ENCODE peak calls at places on chromosomes 1 and 21, in five cellular contexts. One of them, this sample, is unnamed.

GRCh38 chr1:32885691-32886011 is 640 bp upstream of the HPCA start:
- DNase-seq in pancreas: no peak
- DNase-seq in iPS DF 6.9: no peak
- DNase-seq in mesenchymal stem cell: no peak
- DNase-seq in CD8-positive, alpha-beta T cell: no peak
- DNase-seq in this sample: no peak

GRCh38 chr1:89523597-89524368 is 846 bp upstream of the LRRC8B start:
- DNase-seq in pancreas: no peak
- DNase-seq in iPS DF 6.9: peak
- DNase-seq in mesenchymal stem cell: peak
- DNase-seq in CD8-positive, alpha-beta T cell: peak
- DNase-seq in this sample: no peak

GRCh38 chr1:205669341-205670142 is 10.8 kb downstream of the SLC45A3 start:
- DNase-seq in pancreas: no peak
- DNase-seq in iPS DF 6.9: no peak
- DNase-seq in mesenchymal stem cell: peak
- DNase-seq in CD8-positive, alpha-beta T cell: no peak
- DNase-seq in this sample: no peak

GRCh38 chr1:163472267-163472666 is 150.5 kb downstream of the NUF2 start:
- DNase-seq in pancreas: no peak
- DNase-seq in iPS DF 6.9: no peak
- DNase-seq in mesenchymal stem cell: no peak
- DNase-seq in CD8-positive, alpha-beta T cell: no peak
- DNase-seq in this sample: no peak

GRCh38 chr1:30267856-30268255 is 455.5 kb downstream of the MATN1 start:
- DNase-seq in pancreas: no peak
- DNase-seq in iPS DF 6.9: no peak
- DNase-seq in mesenchymal stem cell: no peak
- DNase-seq in CD8-positive, alpha-beta T cell: no peak
- DNase-seq in this sample: no peak

GRCh38 chr1:156894711-156895407 is 1.3 kb downstream of the PEAR1 start:
- DNase-seq in pancreas: no peak
- DNase-seq in iPS DF 6.9: no peak
- DNase-seq in mesenchymal stem cell: peak
- DNase-seq in CD8-positive, alpha-beta T cell: no peak
- DNase-seq in this sample: peak

GRCh38 chr1:204924013-204924759 is 53.5 kb downstream of the NFASC start:
- DNase-seq in pancreas: no peak
- DNase-seq in iPS DF 6.9: peak
- DNase-seq in mesenchymal stem cell: no peak
- DNase-seq in CD8-positive, alpha-beta T cell: no peak
- DNase-seq in this sample: no peak

GRCh38 chr1:33048426-33048825 is 11.7 kb upstream of the AK2 start:
- DNase-seq in pancreas: no peak
- DNase-seq in iPS DF 6.9: no peak
- DNase-seq in mesenchymal stem cell: no peak
- DNase-seq in CD8-positive, alpha-beta T cell: no peak
- DNase-seq in this sample: no peak

GRCh38 chr1:51415963-51416362 is 85.6 kb upstream of the TTC39A start:
- DNase-seq in pancreas: no peak
- DNase-seq in iPS DF 6.9: no peak
- DNase-seq in mesenchymal stem cell: no peak
- DNase-seq in CD8-positive, alpha-beta T cell: no peak
- DNase-seq in this sample: no peak

GRCh38 chr1:201191723-201192477 is 1.3 kb downstream of the IGFN1 start:
- DNase-seq in pancreas: no peak
- DNase-seq in iPS DF 6.9: no peak
- DNase-seq in mesenchymal stem cell: peak
- DNase-seq in CD8-positive, alpha-beta T cell: no peak
- DNase-seq in this sample: peak

GRCh38 chr21:45822429-45823099 is 159.0 kb upstream of the COL6A1 start:
- DNase-seq in pancreas: no peak
- DNase-seq in iPS DF 6.9: no peak
- DNase-seq in mesenchymal stem cell: no peak
- DNase-seq in CD8-positive, alpha-beta T cell: no peak
- DNase-seq in this sample: no peak

GRCh38 chr1:209875510-209875909 is 47.7 kb downstream of the UTP25 start:
- DNase-seq in pancreas: no peak
- DNase-seq in iPS DF 6.9: peak
- DNase-seq in mesenchymal stem cell: peak
- DNase-seq in CD8-positive, alpha-beta T cell: no peak
- DNase-seq in this sample: peak

GRCh38 chr1:25952851-25953401 is 44.9 kb downstream of the PAFAH2 start:
- DNase-seq in pancreas: no peak
- DNase-seq in iPS DF 6.9: no peak
- DNase-seq in mesenchymal stem cell: peak
- DNase-seq in CD8-positive, alpha-beta T cell: no peak
- DNase-seq in this sample: peak

GRCh38 chr1:19651141-19651737 is 7.1 kb downstream of the NBL1 start:
- DNase-seq in pancreas: peak
- DNase-seq in iPS DF 6.9: no peak
- DNase-seq in mesenchymal stem cell: peak
- DNase-seq in CD8-positive, alpha-beta T cell: peak
- DNase-seq in this sample: peak

GRCh38 chr1:200154069-200154767 is 126.7 kb downstream of the NR5A2 start:
- DNase-seq in pancreas: no peak
- DNase-seq in iPS DF 6.9: no peak
- DNase-seq in mesenchymal stem cell: peak
- DNase-seq in CD8-positive, alpha-beta T cell: peak
- DNase-seq in this sample: peak

GRCh38 chr21:14785679-14786078 is 239.6 kb upstream of the SAMSN1 start:
- DNase-seq in pancreas: no peak
- DNase-seq in iPS DF 6.9: no peak
- DNase-seq in mesenchymal stem cell: no peak
- DNase-seq in CD8-positive, alpha-beta T cell: no peak
- DNase-seq in this sample: no peak

GRCh38 chr1:111318483-111319000 is 27.9 kb downstream of the CHIA start:
- DNase-seq in pancreas: no peak
- DNase-seq in iPS DF 6.9: no peak
- DNase-seq in mesenchymal stem cell: no peak
- DNase-seq in CD8-positive, alpha-beta T cell: no peak
- DNase-seq in this sample: no peak

GRCh38 chr21:25862596-25862995 is 127.8 kb downstream of the GABPA start:
- DNase-seq in pancreas: no peak
- DNase-seq in iPS DF 6.9: no peak
- DNase-seq in mesenchymal stem cell: peak
- DNase-seq in CD8-positive, alpha-beta T cell: no peak
- DNase-seq in this sample: peak

GRCh38 chr1:155261401-155261887 is 716 bp downstream of the SCAMP3 start:
- DNase-seq in pancreas: no peak
- DNase-seq in iPS DF 6.9: no peak
- DNase-seq in mesenchymal stem cell: no peak
- DNase-seq in CD8-positive, alpha-beta T cell: no peak
- DNase-seq in this sample: no peak

GRCh38 chr1:46001087-46001785 is 131.2 kb downstream of the PIK3R3 start:
- DNase-seq in pancreas: no peak
- DNase-seq in iPS DF 6.9: no peak
- DNase-seq in mesenchymal stem cell: no peak
- DNase-seq in CD8-positive, alpha-beta T cell: no peak
- DNase-seq in this sample: no peak

GRCh38 chr1:52662645-52663313 is 29.8 kb downstream of the SHISAL2A start:
- DNase-seq in pancreas: no peak
- DNase-seq in iPS DF 6.9: peak
- DNase-seq in mesenchymal stem cell: peak
- DNase-seq in CD8-positive, alpha-beta T cell: no peak
- DNase-seq in this sample: peak

DNA sequence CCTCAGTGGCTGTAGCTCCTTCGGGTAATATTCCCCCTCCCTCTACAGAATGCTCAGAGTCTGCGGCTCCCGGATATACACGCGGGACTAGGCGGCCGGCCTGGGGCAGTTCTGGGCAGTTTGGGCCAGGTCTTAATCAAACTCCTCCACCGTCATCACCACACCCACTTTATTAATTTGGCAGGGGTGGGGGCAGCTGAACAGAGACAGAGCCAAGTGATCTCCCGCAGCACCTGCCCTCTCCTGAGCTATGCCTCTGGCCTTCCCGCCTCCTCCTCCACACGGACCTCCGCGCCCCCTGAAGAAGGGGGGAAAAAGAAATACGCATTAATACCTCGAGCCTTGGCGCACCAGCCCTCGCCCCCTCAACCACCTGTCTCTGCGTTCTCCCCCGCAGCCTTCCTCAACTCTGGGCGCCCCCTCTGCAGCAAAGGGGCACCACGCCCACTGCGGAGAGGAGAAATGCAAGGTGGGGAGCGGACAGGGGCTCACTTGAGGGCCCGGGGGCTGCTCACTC is 42.6 kb downstream of the CD34 start:
- DNase-seq in pancreas: peak
- DNase-seq in iPS DF 6.9: no peak
- DNase-seq in mesenchymal stem cell: peak
- DNase-seq in CD8-positive, alpha-beta T cell: peak
- DNase-seq in this sample: peak
- H3K4me3 ChIP-seq in pancreas: peak
- H3K4me3 ChIP-seq in iPS DF 6.9: peak
- H3K4me3 ChIP-seq in mesenchymal stem cell: peak
- H3K4me3 ChIP-seq in CD8-positive, alpha-beta T cell: peak
- H3K4me3 ChIP-seq in this sample: peak

GRCh38 chr1:47534040-47534328 is 96.1 kb downstream of the FOXD2 start:
- DNase-seq in pancreas: no peak
- DNase-seq in iPS DF 6.9: no peak
- DNase-seq in mesenchymal stem cell: no peak
- DNase-seq in CD8-positive, alpha-beta T cell: no peak
- DNase-seq in this sample: no peak

GRCh38 chr1:47532831-47533175 is 95.0 kb downstream of the FOXD2 start:
- DNase-seq in pancreas: no peak
- DNase-seq in iPS DF 6.9: no peak
- DNase-seq in mesenchymal stem cell: no peak
- DNase-seq in CD8-positive, alpha-beta T cell: no peak
- DNase-seq in this sample: no peak

GRCh38 chr1:47534417-47534816 is 96.6 kb downstream of the FOXD2 start:
- DNase-seq in pancreas: no peak
- DNase-seq in iPS DF 6.9: no peak
- DNase-seq in mesenchymal stem cell: peak
- DNase-seq in CD8-positive, alpha-beta T cell: no peak
- DNase-seq in this sample: no peak

GRCh38 chr1:47536646-47537118 is 98.8 kb downstream of the FOXD2 start:
- DNase-seq in pancreas: no peak
- DNase-seq in iPS DF 6.9: no peak
- DNase-seq in mesenchymal stem cell: no peak
- DNase-seq in CD8-positive, alpha-beta T cell: no peak
- DNase-seq in this sample: no peak

DNA sequence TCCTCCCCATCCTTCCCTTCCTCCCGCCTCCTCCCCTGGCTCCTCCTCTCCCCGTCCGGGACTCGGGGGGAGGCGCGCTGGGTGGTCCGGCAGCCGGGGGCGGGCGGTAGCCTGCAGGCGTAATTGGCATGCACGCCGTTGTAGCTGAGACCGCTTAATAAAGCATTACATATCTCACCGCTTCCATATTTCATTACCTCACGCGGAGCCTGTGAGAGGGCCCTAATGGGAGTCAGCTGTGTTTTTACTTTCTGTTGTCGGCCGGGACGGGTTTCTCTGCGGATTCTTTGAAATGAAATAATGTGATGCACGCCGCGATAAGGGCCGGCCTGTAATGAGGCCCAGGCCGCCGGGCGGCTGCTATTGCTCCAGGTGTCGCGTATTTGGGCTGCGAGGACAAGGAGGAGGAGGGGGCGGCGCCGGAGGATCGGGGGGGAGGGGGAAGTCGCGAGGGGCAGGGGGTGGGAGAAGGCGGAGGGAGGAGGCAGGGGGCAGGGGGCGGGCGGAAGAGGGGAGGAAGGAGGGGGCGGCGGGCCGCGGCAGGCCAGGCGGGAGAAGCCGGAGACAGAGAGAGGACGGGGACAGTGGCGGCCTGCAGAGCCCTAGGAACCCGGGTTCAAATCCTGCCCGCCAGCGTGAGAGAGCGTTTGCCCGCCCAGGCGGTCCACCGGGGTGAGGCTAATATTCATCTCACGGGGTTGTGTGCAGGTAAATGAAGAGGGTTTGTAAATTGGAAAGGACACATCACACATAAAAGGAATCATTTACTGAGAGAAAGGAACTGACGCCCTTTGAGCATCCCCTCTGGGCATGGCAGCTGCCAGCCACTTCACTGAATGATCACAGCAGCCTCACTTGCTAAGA is 95.6 kb downstream of the FOXD2 start:
- DNase-seq in pancreas: no peak
- DNase-seq in iPS DF 6.9: no peak
- DNase-seq in mesenchymal stem cell: peak
- DNase-seq in CD8-positive, alpha-beta T cell: no peak
- DNase-seq in this sample: peak
- H3K4me3 ChIP-seq in pancreas: peak
- H3K4me3 ChIP-seq in iPS DF 6.9: peak
- H3K4me3 ChIP-seq in mesenchymal stem cell: peak
- H3K4me3 ChIP-seq in CD8-positive, alpha-beta T cell: no peak
- H3K4me3 ChIP-seq in this sample: peak

DNA sequence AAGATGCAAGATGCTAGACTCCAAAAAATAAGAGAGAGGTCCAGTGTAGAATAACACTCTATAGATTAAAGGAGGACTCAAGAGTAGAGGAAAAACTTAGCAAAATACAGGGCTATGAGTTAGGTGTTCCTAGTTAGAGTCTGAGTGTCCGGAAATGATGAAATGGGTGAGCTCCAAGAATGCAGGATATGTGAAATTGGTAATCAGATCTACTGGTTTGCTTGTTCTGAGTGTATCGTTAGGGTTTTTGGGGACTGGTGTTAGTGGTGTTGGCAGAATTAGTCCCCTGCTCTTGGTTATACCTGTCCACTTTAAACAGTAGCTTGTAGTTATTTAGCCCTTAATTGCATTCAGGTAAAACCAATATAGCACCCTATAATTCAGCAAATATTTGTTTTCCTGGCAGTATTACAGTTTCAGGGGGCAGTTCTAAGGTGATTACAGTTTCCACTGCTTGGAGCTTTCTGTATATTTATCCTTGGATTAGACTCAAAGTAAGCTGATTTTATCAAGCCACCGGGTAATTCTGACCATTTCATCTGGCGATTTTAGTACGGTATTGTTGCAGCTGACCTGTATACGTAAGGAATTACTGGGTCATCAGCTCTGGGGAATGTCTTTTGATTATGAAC is 332.7 kb downstream of the CHRM3 start:
- DNase-seq in pancreas: no peak
- DNase-seq in iPS DF 6.9: no peak
- DNase-seq in mesenchymal stem cell: no peak
- DNase-seq in CD8-positive, alpha-beta T cell: no peak
- DNase-seq in this sample: no peak
- H3K4me3 ChIP-seq in pancreas: no peak
- H3K4me3 ChIP-seq in iPS DF 6.9: no peak
- H3K4me3 ChIP-seq in mesenchymal stem cell: no peak
- H3K4me3 ChIP-seq in CD8-positive, alpha-beta T cell: peak
- H3K4me3 ChIP-seq in this sample: no peak

GRCh38 chr1:91885716-91886506 is at the start of gene TGFBR3:
- DNase-seq in pancreas: peak
- DNase-seq in iPS DF 6.9: no peak
- DNase-seq in mesenchymal stem cell: peak
- DNase-seq in CD8-positive, alpha-beta T cell: peak
- DNase-seq in this sample: peak

GRCh38 chr1:91881280-91881679 is 4.7 kb downstream of the TGFBR3 start:
- DNase-seq in pancreas: no peak
- DNase-seq in iPS DF 6.9: no peak
- DNase-seq in mesenchymal stem cell: no peak
- DNase-seq in CD8-positive, alpha-beta T cell: no peak
- DNase-seq in this sample: no peak

GRCh38 chr1:91884459-91885290 is 1.3 kb downstream of the TGFBR3 start:
- DNase-seq in pancreas: no peak
- DNase-seq in iPS DF 6.9: no peak
- DNase-seq in mesenchymal stem cell: peak
- DNase-seq in CD8-positive, alpha-beta T cell: peak
- DNase-seq in this sample: peak

GRCh38 chr1:91885331-91885715 is 628 bp downstream of the TGFBR3 start:
- DNase-seq in pancreas: no peak
- DNase-seq in iPS DF 6.9: no peak
- DNase-seq in mesenchymal stem cell: peak
- DNase-seq in CD8-positive, alpha-beta T cell: no peak
- DNase-seq in this sample: peak

GRCh38 chr1:91883470-91883869 is 2.5 kb downstream of the TGFBR3 start:
- DNase-seq in pancreas: no peak
- DNase-seq in iPS DF 6.9: no peak
- DNase-seq in mesenchymal stem cell: peak
- DNase-seq in CD8-positive, alpha-beta T cell: no peak
- DNase-seq in this sample: peak
- H3K4me3 ChIP-seq in pancreas: no peak
- H3K4me3 ChIP-seq in iPS DF 6.9: no peak
- H3K4me3 ChIP-seq in mesenchymal stem cell: peak
- H3K4me3 ChIP-seq in CD8-positive, alpha-beta T cell: no peak
- H3K4me3 ChIP-seq in this sample: peak